ENCODE peak calls at places on chromosome 18, in eight cellular contexts. One of them, this sample, is unnamed.

GRCh38 chr18:8771930-8772329 is 66.6 kb downstream of the MTCL1 start:
- DNase-seq in activated naive CD4-positive, alpha-beta T cell treated with anti-CD3 and anti-CD28 coated beads, Interleukin-2, amount 10 ng/mL, durations not matched to agents 7 days and 5 days: no peak
- DNase-seq in RPMI8226: peak
- DNase-seq in CD4-positive, alpha-beta T cell: no peak
- DNase-seq in stimulated activated naive B cell treated with anti-CD40 and anti-IgM and Interleukin-4, amounts not matched to agents 10 μg/mL and 1 μg/mL and 100 μg/mL, for 72 hours: no peak
- DNase-seq in kidney tubule cell: peak
- DNase-seq in cardiac muscle cell: no peak
- DNase-seq in anterior cingulate cortex: no peak
- DNase-seq in this sample: no peak

GRCh38 chr18:12393510-12393909 is 14.2 kb upstream of the PRELID3A start:
- DNase-seq in activated naive CD4-positive, alpha-beta T cell treated with anti-CD3 and anti-CD28 coated beads, Interleukin-2, amount 10 ng/mL, durations not matched to agents 7 days and 5 days: no peak
- DNase-seq in stimulated activated naive B cell treated with anti-CD40 and anti-IgM and Interleukin-4, amounts not matched to agents 10 μg/mL and 1 μg/mL and 100 μg/mL, for 72 hours: no peak
- DNase-seq in cardiac muscle cell: no peak
- DNase-seq in CD4-positive, alpha-beta T cell: no peak
- DNase-seq in anterior cingulate cortex: no peak
- DNase-seq in RPMI8226: no peak
- DNase-seq in kidney tubule cell: no peak
- DNase-seq in this sample: no peak

GRCh38 chr18:35939166-35939565 is 33.3 kb upstream of the RMP24 start:
- DNase-seq in CD4-positive, alpha-beta T cell: no peak
- DNase-seq in RPMI8226: no peak
- DNase-seq in cardiac muscle cell: peak
- DNase-seq in activated naive CD4-positive, alpha-beta T cell treated with anti-CD3 and anti-CD28 coated beads, Interleukin-2, amount 10 ng/mL, durations not matched to agents 7 days and 5 days: no peak
- DNase-seq in anterior cingulate cortex: no peak
- DNase-seq in kidney tubule cell: no peak
- DNase-seq in stimulated activated naive B cell treated with anti-CD40 and anti-IgM and Interleukin-4, amounts not matched to agents 10 μg/mL and 1 μg/mL and 100 μg/mL, for 72 hours: no peak
- DNase-seq in this sample: no peak

GRCh38 chr18:50982086-50982801 is 14.4 kb downstream of the ELAC1 start:
- DNase-seq in kidney tubule cell: no peak
- DNase-seq in cardiac muscle cell: no peak
- DNase-seq in CD4-positive, alpha-beta T cell: no peak
- DNase-seq in stimulated activated naive B cell treated with anti-CD40 and anti-IgM and Interleukin-4, amounts not matched to agents 10 μg/mL and 1 μg/mL and 100 μg/mL, for 72 hours: no peak
- DNase-seq in anterior cingulate cortex: no peak
- DNase-seq in activated naive CD4-positive, alpha-beta T cell treated with anti-CD3 and anti-CD28 coated beads, Interleukin-2, amount 10 ng/mL, durations not matched to agents 7 days and 5 days: no peak
- DNase-seq in RPMI8226: no peak
- DNase-seq in this sample: no peak

GRCh38 chr18:77108001-77108692 is 24.4 kb downstream of the MBP start:
- DNase-seq in anterior cingulate cortex: no peak
- DNase-seq in kidney tubule cell: peak
- DNase-seq in cardiac muscle cell: no peak
- DNase-seq in RPMI8226: no peak
- DNase-seq in CD4-positive, alpha-beta T cell: no peak
- DNase-seq in activated naive CD4-positive, alpha-beta T cell treated with anti-CD3 and anti-CD28 coated beads, Interleukin-2, amount 10 ng/mL, durations not matched to agents 7 days and 5 days: peak
- DNase-seq in stimulated activated naive B cell treated with anti-CD40 and anti-IgM and Interleukin-4, amounts not matched to agents 10 μg/mL and 1 μg/mL and 100 μg/mL, for 72 hours: peak
- DNase-seq in this sample: no peak

GRCh38 chr18:11096839-11097750 is 52.3 kb downstream of the PIEZO2 start:
- DNase-seq in anterior cingulate cortex: no peak
- DNase-seq in cardiac muscle cell: peak
- DNase-seq in CD4-positive, alpha-beta T cell: no peak
- DNase-seq in RPMI8226: no peak
- DNase-seq in kidney tubule cell: no peak
- DNase-seq in stimulated activated naive B cell treated with anti-CD40 and anti-IgM and Interleukin-4, amounts not matched to agents 10 μg/mL and 1 μg/mL and 100 μg/mL, for 72 hours: no peak
- DNase-seq in activated naive CD4-positive, alpha-beta T cell treated with anti-CD3 and anti-CD28 coated beads, Interleukin-2, amount 10 ng/mL, durations not matched to agents 7 days and 5 days: no peak
- DNase-seq in this sample: no peak

GRCh38 chr18:58882681-58883080 is 18.0 kb downstream of the ZNF532 start:
- DNase-seq in activated naive CD4-positive, alpha-beta T cell treated with anti-CD3 and anti-CD28 coated beads, Interleukin-2, amount 10 ng/mL, durations not matched to agents 7 days and 5 days: no peak
- DNase-seq in RPMI8226: no peak
- DNase-seq in anterior cingulate cortex: no peak
- DNase-seq in stimulated activated naive B cell treated with anti-CD40 and anti-IgM and Interleukin-4, amounts not matched to agents 10 μg/mL and 1 μg/mL and 100 μg/mL, for 72 hours: no peak
- DNase-seq in CD4-positive, alpha-beta T cell: no peak
- DNase-seq in kidney tubule cell: no peak
- DNase-seq in cardiac muscle cell: no peak
- DNase-seq in this sample: no peak

GRCh38 chr18:60202702-60203101 is 169.9 kb downstream of the MC4R start:
- DNase-seq in RPMI8226: no peak
- DNase-seq in CD4-positive, alpha-beta T cell: no peak
- DNase-seq in kidney tubule cell: peak
- DNase-seq in stimulated activated naive B cell treated with anti-CD40 and anti-IgM and Interleukin-4, amounts not matched to agents 10 μg/mL and 1 μg/mL and 100 μg/mL, for 72 hours: no peak
- DNase-seq in anterior cingulate cortex: no peak
- DNase-seq in cardiac muscle cell: no peak
- DNase-seq in activated naive CD4-positive, alpha-beta T cell treated with anti-CD3 and anti-CD28 coated beads, Interleukin-2, amount 10 ng/mL, durations not matched to agents 7 days and 5 days: no peak
- DNase-seq in this sample: no peak

GRCh38 chr18:35032113-35032512 is 9.1 kb upstream of the MAPRE2 start:
- DNase-seq in stimulated activated naive B cell treated with anti-CD40 and anti-IgM and Interleukin-4, amounts not matched to agents 10 μg/mL and 1 μg/mL and 100 μg/mL, for 72 hours: no peak
- DNase-seq in RPMI8226: no peak
- DNase-seq in anterior cingulate cortex: no peak
- DNase-seq in activated naive CD4-positive, alpha-beta T cell treated with anti-CD3 and anti-CD28 coated beads, Interleukin-2, amount 10 ng/mL, durations not matched to agents 7 days and 5 days: no peak
- DNase-seq in cardiac muscle cell: no peak
- DNase-seq in CD4-positive, alpha-beta T cell: no peak
- DNase-seq in kidney tubule cell: no peak
- DNase-seq in this sample: no peak

GRCh38 chr18:8496186-8496585 is 113.1 kb upstream of the RAB12 start:
- DNase-seq in RPMI8226: no peak
- DNase-seq in cardiac muscle cell: no peak
- DNase-seq in stimulated activated naive B cell treated with anti-CD40 and anti-IgM and Interleukin-4, amounts not matched to agents 10 μg/mL and 1 μg/mL and 100 μg/mL, for 72 hours: no peak
- DNase-seq in activated naive CD4-positive, alpha-beta T cell treated with anti-CD3 and anti-CD28 coated beads, Interleukin-2, amount 10 ng/mL, durations not matched to agents 7 days and 5 days: no peak
- DNase-seq in anterior cingulate cortex: no peak
- DNase-seq in kidney tubule cell: no peak
- DNase-seq in CD4-positive, alpha-beta T cell: no peak
- DNase-seq in this sample: no peak

GRCh38 chr18:7366597-7366996 is 135.7 kb downstream of the LRRC30 start:
- DNase-seq in anterior cingulate cortex: no peak
- DNase-seq in CD4-positive, alpha-beta T cell: no peak
- DNase-seq in RPMI8226: no peak
- DNase-seq in cardiac muscle cell: no peak
- DNase-seq in kidney tubule cell: no peak
- DNase-seq in activated naive CD4-positive, alpha-beta T cell treated with anti-CD3 and anti-CD28 coated beads, Interleukin-2, amount 10 ng/mL, durations not matched to agents 7 days and 5 days: no peak
- DNase-seq in stimulated activated naive B cell treated with anti-CD40 and anti-IgM and Interleukin-4, amounts not matched to agents 10 μg/mL and 1 μg/mL and 100 μg/mL, for 72 hours: no peak
- DNase-seq in this sample: peak

GRCh38 chr18:21853972-21854563 is 113.5 kb downstream of the MIB1 start:
- DNase-seq in anterior cingulate cortex: no peak
- DNase-seq in stimulated activated naive B cell treated with anti-CD40 and anti-IgM and Interleukin-4, amounts not matched to agents 10 μg/mL and 1 μg/mL and 100 μg/mL, for 72 hours: no peak
- DNase-seq in CD4-positive, alpha-beta T cell: no peak
- DNase-seq in RPMI8226: no peak
- DNase-seq in activated naive CD4-positive, alpha-beta T cell treated with anti-CD3 and anti-CD28 coated beads, Interleukin-2, amount 10 ng/mL, durations not matched to agents 7 days and 5 days: no peak
- DNase-seq in kidney tubule cell: no peak
- DNase-seq in cardiac muscle cell: no peak
- DNase-seq in this sample: no peak

GRCh38 chr18:75203456-75204261 is 5.3 kb downstream of the PTGR3 start:
- DNase-seq in kidney tubule cell: no peak
- DNase-seq in activated naive CD4-positive, alpha-beta T cell treated with anti-CD3 and anti-CD28 coated beads, Interleukin-2, amount 10 ng/mL, durations not matched to agents 7 days and 5 days: no peak
- DNase-seq in RPMI8226: no peak
- DNase-seq in stimulated activated naive B cell treated with anti-CD40 and anti-IgM and Interleukin-4, amounts not matched to agents 10 μg/mL and 1 μg/mL and 100 μg/mL, for 72 hours: no peak
- DNase-seq in CD4-positive, alpha-beta T cell: no peak
- DNase-seq in anterior cingulate cortex: peak
- DNase-seq in cardiac muscle cell: no peak
- DNase-seq in this sample: no peak

GRCh38 chr18:49178736-49179135 is 228.0 kb upstream of the SMAD7 start:
- DNase-seq in anterior cingulate cortex: no peak
- DNase-seq in kidney tubule cell: peak
- DNase-seq in CD4-positive, alpha-beta T cell: no peak
- DNase-seq in stimulated activated naive B cell treated with anti-CD40 and anti-IgM and Interleukin-4, amounts not matched to agents 10 μg/mL and 1 μg/mL and 100 μg/mL, for 72 hours: no peak
- DNase-seq in RPMI8226: peak
- DNase-seq in cardiac muscle cell: peak
- DNase-seq in activated naive CD4-positive, alpha-beta T cell treated with anti-CD3 and anti-CD28 coated beads, Interleukin-2, amount 10 ng/mL, durations not matched to agents 7 days and 5 days: no peak
- DNase-seq in this sample: peak

GRCh38 chr18:62485684-62486083 is 37.1 kb upstream of the ZCCHC2 start:
- DNase-seq in kidney tubule cell: peak
- DNase-seq in cardiac muscle cell: no peak
- DNase-seq in CD4-positive, alpha-beta T cell: no peak
- DNase-seq in anterior cingulate cortex: no peak
- DNase-seq in activated naive CD4-positive, alpha-beta T cell treated with anti-CD3 and anti-CD28 coated beads, Interleukin-2, amount 10 ng/mL, durations not matched to agents 7 days and 5 days: no peak
- DNase-seq in RPMI8226: no peak
- DNase-seq in stimulated activated naive B cell treated with anti-CD40 and anti-IgM and Interleukin-4, amounts not matched to agents 10 μg/mL and 1 μg/mL and 100 μg/mL, for 72 hours: no peak
- DNase-seq in this sample: no peak

GRCh38 chr18:21361297-21361880 is 119.4 kb downstream of the GREB1L start:
- DNase-seq in RPMI8226: no peak
- DNase-seq in activated naive CD4-positive, alpha-beta T cell treated with anti-CD3 and anti-CD28 coated beads, Interleukin-2, amount 10 ng/mL, durations not matched to agents 7 days and 5 days: no peak
- DNase-seq in anterior cingulate cortex: no peak
- DNase-seq in stimulated activated naive B cell treated with anti-CD40 and anti-IgM and Interleukin-4, amounts not matched to agents 10 μg/mL and 1 μg/mL and 100 μg/mL, for 72 hours: no peak
- DNase-seq in CD4-positive, alpha-beta T cell: no peak
- DNase-seq in cardiac muscle cell: peak
- DNase-seq in kidney tubule cell: no peak
- DNase-seq in this sample: peak

GRCh38 chr18:74446631-74447403 is 10.3 kb downstream of the DIPK1C start:
- DNase-seq in CD4-positive, alpha-beta T cell: no peak
- DNase-seq in kidney tubule cell: no peak
- DNase-seq in stimulated activated naive B cell treated with anti-CD40 and anti-IgM and Interleukin-4, amounts not matched to agents 10 μg/mL and 1 μg/mL and 100 μg/mL, for 72 hours: no peak
- DNase-seq in RPMI8226: no peak
- DNase-seq in cardiac muscle cell: no peak
- DNase-seq in activated naive CD4-positive, alpha-beta T cell treated with anti-CD3 and anti-CD28 coated beads, Interleukin-2, amount 10 ng/mL, durations not matched to agents 7 days and 5 days: no peak
- DNase-seq in anterior cingulate cortex: no peak
- DNase-seq in this sample: no peak

GRCh38 chr18:26908906-26909305 is 43.4 kb upstream of the AQP4 start:
- DNase-seq in kidney tubule cell: no peak
- DNase-seq in anterior cingulate cortex: no peak
- DNase-seq in activated naive CD4-positive, alpha-beta T cell treated with anti-CD3 and anti-CD28 coated beads, Interleukin-2, amount 10 ng/mL, durations not matched to agents 7 days and 5 days: no peak
- DNase-seq in RPMI8226: no peak
- DNase-seq in stimulated activated naive B cell treated with anti-CD40 and anti-IgM and Interleukin-4, amounts not matched to agents 10 μg/mL and 1 μg/mL and 100 μg/mL, for 72 hours: no peak
- DNase-seq in CD4-positive, alpha-beta T cell: no peak
- DNase-seq in cardiac muscle cell: no peak
- DNase-seq in this sample: no peak

GRCh38 chr18:58526425-58527115 is 102.3 kb downstream of the ALPK2 start:
- DNase-seq in activated naive CD4-positive, alpha-beta T cell treated with anti-CD3 and anti-CD28 coated beads, Interleukin-2, amount 10 ng/mL, durations not matched to agents 7 days and 5 days: no peak
- DNase-seq in RPMI8226: no peak
- DNase-seq in kidney tubule cell: peak
- DNase-seq in anterior cingulate cortex: no peak
- DNase-seq in stimulated activated naive B cell treated with anti-CD40 and anti-IgM and Interleukin-4, amounts not matched to agents 10 μg/mL and 1 μg/mL and 100 μg/mL, for 72 hours: no peak
- DNase-seq in cardiac muscle cell: no peak
- DNase-seq in CD4-positive, alpha-beta T cell: no peak
- DNase-seq in this sample: no peak

GRCh38 chr18:46750626-46751025 is 6.2 kb downstream of the ST8SIA5 start:
- DNase-seq in RPMI8226: no peak
- DNase-seq in stimulated activated naive B cell treated with anti-CD40 and anti-IgM and Interleukin-4, amounts not matched to agents 10 μg/mL and 1 μg/mL and 100 μg/mL, for 72 hours: no peak
- DNase-seq in CD4-positive, alpha-beta T cell: no peak
- DNase-seq in cardiac muscle cell: no peak
- DNase-seq in activated naive CD4-positive, alpha-beta T cell treated with anti-CD3 and anti-CD28 coated beads, Interleukin-2, amount 10 ng/mL, durations not matched to agents 7 days and 5 days: no peak
- DNase-seq in kidney tubule cell: peak
- DNase-seq in anterior cingulate cortex: no peak
- DNase-seq in this sample: no peak

GRCh38 chr18:7749510-7749981 is 182.4 kb downstream of the PTPRM start:
- DNase-seq in cardiac muscle cell: peak
- DNase-seq in activated naive CD4-positive, alpha-beta T cell treated with anti-CD3 and anti-CD28 coated beads, Interleukin-2, amount 10 ng/mL, durations not matched to agents 7 days and 5 days: no peak
- DNase-seq in anterior cingulate cortex: no peak
- DNase-seq in CD4-positive, alpha-beta T cell: no peak
- DNase-seq in kidney tubule cell: no peak
- DNase-seq in stimulated activated naive B cell treated with anti-CD40 and anti-IgM and Interleukin-4, amounts not matched to agents 10 μg/mL and 1 μg/mL and 100 μg/mL, for 72 hours: no peak
- DNase-seq in RPMI8226: no peak
- DNase-seq in this sample: peak

GRCh38 chr18:25516747-25517498 is 165.0 kb upstream of the ZNF521 start:
- DNase-seq in anterior cingulate cortex: no peak
- DNase-seq in stimulated activated naive B cell treated with anti-CD40 and anti-IgM and Interleukin-4, amounts not matched to agents 10 μg/mL and 1 μg/mL and 100 μg/mL, for 72 hours: no peak
- DNase-seq in activated naive CD4-positive, alpha-beta T cell treated with anti-CD3 and anti-CD28 coated beads, Interleukin-2, amount 10 ng/mL, durations not matched to agents 7 days and 5 days: no peak
- DNase-seq in kidney tubule cell: no peak
- DNase-seq in RPMI8226: no peak
- DNase-seq in CD4-positive, alpha-beta T cell: no peak
- DNase-seq in cardiac muscle cell: no peak
- DNase-seq in this sample: peak

GRCh38 chr18:58045265-58046086 is 1.4 kb downstream of the NEDD4L start:
- DNase-seq in anterior cingulate cortex: peak
- DNase-seq in cardiac muscle cell: peak
- DNase-seq in stimulated activated naive B cell treated with anti-CD40 and anti-IgM and Interleukin-4, amounts not matched to agents 10 μg/mL and 1 μg/mL and 100 μg/mL, for 72 hours: peak
- DNase-seq in kidney tubule cell: peak
- DNase-seq in CD4-positive, alpha-beta T cell: peak
- DNase-seq in RPMI8226: peak
- DNase-seq in activated naive CD4-positive, alpha-beta T cell treated with anti-CD3 and anti-CD28 coated beads, Interleukin-2, amount 10 ng/mL, durations not matched to agents 7 days and 5 days: peak
- DNase-seq in this sample: peak

GRCh38 chr18:5173646-5174045 is 23.4 kb downstream of the AKAIN1 start:
- DNase-seq in anterior cingulate cortex: no peak
- DNase-seq in activated naive CD4-positive, alpha-beta T cell treated with anti-CD3 and anti-CD28 coated beads, Interleukin-2, amount 10 ng/mL, durations not matched to agents 7 days and 5 days: no peak
- DNase-seq in kidney tubule cell: no peak
- DNase-seq in CD4-positive, alpha-beta T cell: no peak
- DNase-seq in RPMI8226: no peak
- DNase-seq in stimulated activated naive B cell treated with anti-CD40 and anti-IgM and Interleukin-4, amounts not matched to agents 10 μg/mL and 1 μg/mL and 100 μg/mL, for 72 hours: no peak
- DNase-seq in cardiac muscle cell: no peak
- DNase-seq in this sample: no peak

GRCh38 chr18:76463358-76463757 is 31.7 kb downstream of the ZNF516 start:
- DNase-seq in cardiac muscle cell: no peak
- DNase-seq in anterior cingulate cortex: no peak
- DNase-seq in CD4-positive, alpha-beta T cell: no peak
- DNase-seq in kidney tubule cell: no peak
- DNase-seq in RPMI8226: no peak
- DNase-seq in activated naive CD4-positive, alpha-beta T cell treated with anti-CD3 and anti-CD28 coated beads, Interleukin-2, amount 10 ng/mL, durations not matched to agents 7 days and 5 days: no peak
- DNase-seq in stimulated activated naive B cell treated with anti-CD40 and anti-IgM and Interleukin-4, amounts not matched to agents 10 μg/mL and 1 μg/mL and 100 μg/mL, for 72 hours: no peak
- DNase-seq in this sample: no peak

GRCh38 chr18:37565985-37566478 is 434 bp upstream of the CELF4 start:
- DNase-seq in RPMI8226: peak
- DNase-seq in anterior cingulate cortex: peak
- DNase-seq in CD4-positive, alpha-beta T cell: no peak
- DNase-seq in kidney tubule cell: peak
- DNase-seq in cardiac muscle cell: peak
- DNase-seq in activated naive CD4-positive, alpha-beta T cell treated with anti-CD3 and anti-CD28 coated beads, Interleukin-2, amount 10 ng/mL, durations not matched to agents 7 days and 5 days: no peak
- DNase-seq in stimulated activated naive B cell treated with anti-CD40 and anti-IgM and Interleukin-4, amounts not matched to agents 10 μg/mL and 1 μg/mL and 100 μg/mL, for 72 hours: no peak
- DNase-seq in this sample: peak

GRCh38 chr18:73614812-73615211 is 532.8 kb downstream of the FBXO15 start:
- DNase-seq in stimulated activated naive B cell treated with anti-CD40 and anti-IgM and Interleukin-4, amounts not matched to agents 10 μg/mL and 1 μg/mL and 100 μg/mL, for 72 hours: no peak
- DNase-seq in kidney tubule cell: peak
- DNase-seq in cardiac muscle cell: no peak
- DNase-seq in anterior cingulate cortex: no peak
- DNase-seq in activated naive CD4-positive, alpha-beta T cell treated with anti-CD3 and anti-CD28 coated beads, Interleukin-2, amount 10 ng/mL, durations not matched to agents 7 days and 5 days: no peak
- DNase-seq in CD4-positive, alpha-beta T cell: no peak
- DNase-seq in RPMI8226: no peak
- DNase-seq in this sample: no peak

GRCh38 chr18:70469916-70470315 is 181.1 kb downstream of the SOCS6 start:
- DNase-seq in CD4-positive, alpha-beta T cell: no peak
- DNase-seq in kidney tubule cell: peak
- DNase-seq in anterior cingulate cortex: no peak
- DNase-seq in activated naive CD4-positive, alpha-beta T cell treated with anti-CD3 and anti-CD28 coated beads, Interleukin-2, amount 10 ng/mL, durations not matched to agents 7 days and 5 days: no peak
- DNase-seq in stimulated activated naive B cell treated with anti-CD40 and anti-IgM and Interleukin-4, amounts not matched to agents 10 μg/mL and 1 μg/mL and 100 μg/mL, for 72 hours: no peak
- DNase-seq in cardiac muscle cell: peak
- DNase-seq in RPMI8226: no peak
- DNase-seq in this sample: peak

This sample was measured in SK-N-DZ.